ENCODE peak calls at places on chromosomes 7 and 10, in eight cellular contexts. T is suprapubic skin, B is A549, L is adrenal gland, A is lower leg skin, W is esophagus muscularis mucosa, J is IMR-90, S is erythroblast. U is an unnamed sample.

GRCh38 chr10:99832439-99832838 is 50.0 kb downstream of the ABCC2 start:
- DNase-seq in J (no peak), S (no peak), T (no peak), L (no peak), W (no peak), B (no peak), A (no peak), U (no peak)

GRCh38 chr10:11745045-11745444 is 2.9 kb downstream of the ECHDC3 start:
- DNase-seq in B (no peak), A (no peak), T (no peak), L (no peak), J (no peak), W (no peak), S (no peak), U (no peak)

GRCh38 chr7:131159961-131160361 is 167.7 kb upstream of the MKLN1 start:
- DNase-seq in W (no peak), J (peak), A (no peak), S (no peak), T (no peak), B (no peak), L (no peak), U (no peak)

GRCh38 chr10:95518455-95519131 is 42.6 kb downstream of the SORBS1 start:
- DNase-seq in W (no peak), L (no peak), S (peak), B (no peak), T (no peak), A (no peak), J (no peak), U (no peak)

GRCh38 chr7:130369831-130370230 is 10.5 kb upstream of the CPA1 start:
- DNase-seq in T (no peak), S (no peak), L (no peak), W (no peak), B (no peak), A (no peak), J (no peak), U (no peak)

GRCh38 chr7:37284805-37285211 is 163.9 kb downstream of the ELMO1 start:
- DNase-seq in L (peak), J (no peak), A (peak), T (no peak), W (peak), B (peak), S (peak), U (peak)

GRCh38 chr7:25391295-25391861 is 163.1 kb upstream of the NPVF start:
- DNase-seq in L (no peak), A (no peak), J (peak), S (no peak), W (no peak), B (peak), T (no peak), U (no peak)

GRCh38 chr7:23242935-23243334 is 3.6 kb upstream of the GPNMB start:
- DNase-seq in S (no peak), W (peak), A (no peak), B (no peak), L (no peak), J (no peak), T (no peak), U (no peak)

GRCh38 chr10:21524131-21524525 is 1.4 kb downstream of the SKIDA1 start:
- DNase-seq in A (no peak), B (no peak), T (no peak), S (no peak), J (no peak), L (no peak), W (no peak), U (no peak)

GRCh38 chr7:108420482-108420908 is 35.7 kb downstream of the NRCAM start:
- DNase-seq in A (no peak), B (peak), S (no peak), T (no peak), J (no peak), L (no peak), W (no peak), U (no peak)

GRCh38 chr7:5643280-5643679 is 138.2 kb downstream of the RNF216 start:
- DNase-seq in A (no peak), B (peak), T (no peak), W (no peak), S (peak), L (peak), J (no peak), U (no peak)

GRCh38 chr7:988963-989529 is 6.1 kb downstream of the CYP2W1 start:
- DNase-seq in J (no peak), L (no peak), T (no peak), A (no peak), S (no peak), B (no peak), W (no peak), U (no peak)

GRCh38 chr10:69839696-69840345 is 38.1 kb downstream of the COL13A1 start:
- DNase-seq in T (no peak), L (no peak), J (peak), B (no peak), A (no peak), W (no peak), S (no peak), U (peak)

GRCh38 chr10:11515596-11516418 is 95.6 kb downstream of the USP6NL start:
- DNase-seq in W (no peak), A (peak), B (peak), J (peak), L (peak), T (no peak), S (peak), U (no peak)

GRCh38 chr10:7202804-7203203 is 208.0 kb downstream of the SFMBT2 start:
- DNase-seq in S (no peak), T (no peak), W (no peak), L (no peak), J (no peak), A (no peak), B (no peak), U (no peak)

GRCh38 chr7:108875139-108875538 is 305.5 kb downstream of the DNAJB9 start:
- DNase-seq in B (peak), L (no peak), J (peak), T (no peak), A (no peak), S (peak), W (no peak), U (no peak)

GRCh38 chr10:90407116-90407515 is 450.7 kb downstream of the HTR7 start:
- DNase-seq in T (no peak), L (no peak), J (peak), A (no peak), S (no peak), W (no peak), B (no peak), U (no peak)

GRCh38 chr7:24475573-24475972 is 97.7 kb upstream of the PALS2 start:
- DNase-seq in B (no peak), L (no peak), A (no peak), W (no peak), T (no peak), S (no peak), J (no peak), U (no peak)

GRCh38 chr7:7146837-7147236 is 35.5 kb upstream of the C1GALT1 start:
- DNase-seq in S (no peak), L (no peak), W (no peak), J (no peak), T (no peak), B (no peak), A (no peak), U (no peak)

GRCh38 chr7:44148961-44149550 is 7.9 kb upstream of the MYL7 start:
- DNase-seq in T (peak), J (no peak), B (no peak), W (no peak), A (no peak), L (no peak), S (no peak), U (no peak)

GRCh38 chr7:140672382-140673062 is at the start of gene ADCK2:
- DNase-seq in B (peak), T (no peak), J (no peak), S (peak), L (peak), W (no peak), A (no peak), U (peak)

DNA sequence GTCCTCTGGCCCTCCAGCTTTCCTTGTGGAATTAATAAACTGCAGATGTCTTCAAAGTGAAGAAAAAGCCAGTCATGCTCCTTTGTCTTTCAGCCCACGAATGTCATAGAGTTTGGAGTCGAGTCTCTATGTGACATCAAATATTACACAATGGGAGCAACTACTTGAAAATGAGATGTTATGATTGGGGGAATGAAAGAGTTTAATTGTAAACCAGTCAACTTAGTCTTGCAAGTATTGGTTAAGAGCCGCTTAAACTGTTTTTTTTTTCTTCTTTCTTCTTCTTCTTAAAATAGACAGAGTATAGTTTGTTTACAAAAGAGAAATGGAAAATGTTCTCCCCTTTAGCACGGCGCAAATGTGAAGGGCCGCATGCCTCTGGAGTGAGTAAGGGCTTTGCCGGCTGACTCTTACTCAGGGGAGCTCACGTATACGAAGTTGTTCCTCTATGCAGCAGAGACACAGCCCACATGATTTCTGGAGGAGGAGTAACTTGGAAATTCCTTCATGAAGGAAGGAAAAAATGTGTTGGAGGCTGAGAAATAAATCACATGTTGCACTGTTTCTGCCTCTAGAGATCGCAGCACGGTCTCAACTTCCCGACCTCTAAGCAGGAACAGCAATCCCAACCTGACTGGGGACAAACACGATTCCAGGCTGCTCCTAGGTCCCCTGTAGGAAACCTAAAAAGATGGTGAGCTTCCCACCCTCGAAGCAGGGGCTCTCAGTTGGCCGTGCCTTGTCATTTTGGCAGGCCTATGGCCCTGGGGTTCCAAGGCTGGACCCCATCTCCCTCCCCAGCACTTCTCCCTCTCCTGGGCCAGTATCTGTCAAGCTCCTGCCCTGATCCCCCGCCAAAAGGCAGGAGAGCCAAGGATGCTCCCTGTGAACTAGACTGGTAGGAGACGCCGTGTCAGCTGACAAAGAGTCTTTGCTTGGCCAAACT is 44.9 kb downstream of the MYOF start:
- DNase-seq in S (no peak), W (peak), T (peak), J (peak), L (peak), B (peak), A (peak), U (peak)
- TF ChIP-seq POLR2A in S (no peak), W (peak), T (no peak), J (peak), L (peak), B (no peak), A (no peak), U (peak)

DNA sequence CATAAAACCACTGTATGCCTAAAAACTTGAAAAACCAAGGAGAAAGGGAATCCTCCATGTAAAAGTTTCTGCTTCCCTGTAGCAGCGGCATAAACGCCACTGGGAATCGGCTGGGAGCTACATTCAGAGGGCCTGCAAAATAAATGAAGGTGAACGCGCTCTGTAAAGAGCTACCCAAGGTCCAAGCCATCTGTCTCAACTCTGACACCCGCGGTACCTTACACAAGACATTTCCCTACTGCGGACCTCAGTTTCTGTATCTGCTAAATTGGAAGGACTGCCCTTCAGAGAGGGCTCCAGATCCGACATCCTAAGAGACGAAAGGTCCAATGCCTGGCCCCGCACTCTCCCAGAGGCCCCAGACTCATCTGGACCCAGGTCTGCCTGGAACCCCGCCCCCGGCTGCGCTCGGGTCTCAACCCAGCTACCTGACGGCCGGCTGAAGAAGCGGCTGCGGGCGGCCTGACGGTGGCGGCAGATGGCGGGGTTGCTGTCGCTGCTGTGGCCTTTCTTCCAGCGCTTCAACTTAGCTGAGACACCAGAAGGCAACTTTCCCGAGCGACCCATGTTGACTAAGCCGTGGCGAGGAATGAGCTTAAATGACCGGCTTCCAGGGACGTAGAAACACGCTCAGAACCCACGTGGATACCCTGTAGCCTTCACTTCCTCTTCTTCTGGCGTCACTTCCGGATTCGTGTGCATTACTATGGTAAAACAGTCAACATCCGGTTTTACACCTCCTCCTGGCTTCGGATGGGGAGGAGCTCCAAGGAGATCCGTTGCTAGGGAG is at the start of gene RRP12:
- DNase-seq in L (peak), A (peak), J (peak), T (peak), B (peak), S (peak), W (peak), U (peak)
- TF ChIP-seq POLR2A in L (peak), A (no peak), J (peak), T (no peak), B (peak), S (peak), W (no peak), U (peak)

DNA sequence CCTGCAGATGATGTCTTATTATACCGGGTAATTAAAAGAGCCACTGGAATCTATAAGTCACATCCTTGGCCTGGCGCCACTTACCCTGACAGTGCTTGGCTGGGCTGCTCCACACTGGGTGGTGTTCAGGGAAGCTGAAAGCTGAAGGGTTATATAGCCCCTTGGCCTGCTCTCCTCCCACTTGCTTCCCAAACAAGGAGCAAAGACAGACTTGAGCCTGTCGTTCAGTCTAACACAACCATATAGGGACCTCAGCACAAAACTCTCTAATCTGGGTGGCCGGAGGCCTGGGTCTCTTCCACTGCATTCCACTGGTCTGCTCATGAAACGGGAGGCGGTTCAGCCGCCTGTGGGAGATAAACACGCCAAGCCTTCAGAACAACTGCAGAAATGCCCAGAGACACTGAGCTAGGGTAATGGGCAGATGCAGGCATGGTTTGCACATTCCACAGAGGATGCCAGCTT is at the start of gene ACTA2:
- DNase-seq in T (no peak), A (no peak), J (peak), S (no peak), L (peak), B (no peak), W (peak), U (no peak)
- TF ChIP-seq POLR2A in T (no peak), A (no peak), J (peak), S (no peak), L (peak), B (no peak), W (peak), U (no peak)

DNA sequence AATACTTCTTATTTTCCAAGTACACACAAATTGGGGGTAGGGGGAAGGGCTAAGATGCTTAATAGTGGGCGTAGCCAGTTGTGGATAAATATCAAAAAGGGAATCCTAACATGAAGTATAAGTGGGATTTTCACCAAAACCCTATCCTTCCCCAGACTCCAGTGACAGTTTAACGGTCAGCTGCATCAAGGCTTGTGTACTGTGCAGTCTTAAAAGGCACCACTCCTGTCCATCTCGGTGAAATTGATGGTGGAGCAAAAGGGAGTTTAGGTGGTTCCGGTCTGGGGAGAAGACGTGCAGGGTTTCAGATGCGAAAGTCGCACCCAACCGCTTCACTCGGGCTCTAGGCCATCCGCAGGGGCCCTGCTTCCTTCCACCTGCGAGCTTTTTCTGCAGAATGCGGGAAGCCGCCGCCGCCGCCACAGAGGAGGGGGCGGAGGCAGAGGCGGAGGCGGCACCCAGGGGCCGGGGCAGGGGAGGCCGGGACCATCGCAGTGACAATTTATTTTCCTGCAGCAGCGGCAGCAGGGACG is at the start of gene STAMBPL1:
- DNase-seq in J (no peak), W (peak), A (no peak), T (peak), S (no peak), L (no peak), B (no peak), U (peak)
- TF ChIP-seq POLR2A in J (no peak), W (no peak), A (no peak), T (no peak), S (no peak), L (no peak), B (peak), U (no peak)

DNA sequence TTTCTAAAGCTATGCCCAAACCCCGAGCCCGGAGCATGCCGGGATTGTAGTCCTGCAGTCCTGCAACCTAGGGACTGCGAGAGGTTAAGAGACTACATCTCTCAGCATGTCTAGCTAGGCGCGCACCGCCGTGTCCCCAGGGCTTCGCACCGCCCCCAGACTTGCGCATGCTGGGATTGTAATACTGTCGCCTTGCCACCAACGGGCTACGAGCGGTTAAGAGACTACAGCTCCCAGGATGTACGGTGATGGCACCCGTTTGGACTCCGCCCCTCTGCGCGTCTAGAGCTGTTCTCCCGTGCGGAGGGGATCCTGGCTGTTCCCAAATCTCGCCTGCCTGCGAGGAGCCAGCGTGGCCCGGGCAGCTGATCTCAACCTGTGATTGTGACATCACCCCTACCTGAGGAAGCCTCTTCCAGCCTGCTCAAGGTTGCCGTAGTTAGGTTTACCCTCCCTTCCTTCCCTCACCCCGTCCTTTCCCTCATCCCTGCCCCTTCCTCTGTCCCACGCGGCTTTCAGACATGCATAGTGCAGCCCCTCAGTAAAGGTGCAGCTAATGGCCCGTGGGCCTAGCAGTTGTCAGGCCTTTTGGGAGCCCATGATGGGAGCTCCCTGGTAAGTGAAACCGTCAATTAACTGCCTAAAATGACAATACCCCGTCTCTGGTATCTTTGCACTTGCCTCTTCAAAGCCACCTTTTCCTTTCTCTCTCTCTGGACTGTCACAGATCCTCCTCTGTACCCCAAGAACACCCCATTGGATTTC is 6.3 kb upstream of the ZNF736 start:
- DNase-seq in L (peak), A (peak), J (peak), B (no peak), S (peak), W (peak), T (peak), U (no peak)
- TF ChIP-seq POLR2A in L (peak), A (no peak), J (no peak), B (no peak), S (no peak), W (no peak), T (no peak), U (no peak)

GRCh38 chr10:24722676-24723385 is 856 bp downstream of the ARHGAP21 start:
- DNase-seq in L (peak), J (peak), W (no peak), A (no peak), B (peak), T (no peak), S (peak), U (no peak)
- TF ChIP-seq POLR2A in L (no peak), J (no peak), W (no peak), A (no peak), B (peak), T (no peak), S (peak), U (peak)